ENCODE peak calls at places on chromosomes 13 and 19, in six cellular contexts. One of them, this sample, is unnamed.

GRCh38 chr13:21998279-21998678 is 327.4 kb downstream of the FGF9 start:
- DNase-seq in HL-60: no peak
- DNase-seq in HCT116: no peak
- DNase-seq in CD4-positive, alpha-beta T cell: no peak
- DNase-seq in Peyer's patch: no peak
- DNase-seq in GM23248: no peak
- DNase-seq in this sample: no peak

GRCh38 chr13:50419896-50420295 is 404.7 kb downstream of the KCNRG start:
- DNase-seq in HL-60: no peak
- DNase-seq in HCT116: no peak
- DNase-seq in CD4-positive, alpha-beta T cell: no peak
- DNase-seq in Peyer's patch: no peak
- DNase-seq in GM23248: no peak
- DNase-seq in this sample: peak

GRCh38 chr13:70568571-70568970 is 460.3 kb upstream of the KLHL1 start:
- DNase-seq in HL-60: peak
- DNase-seq in HCT116: peak
- DNase-seq in CD4-positive, alpha-beta T cell: no peak
- DNase-seq in Peyer's patch: no peak
- DNase-seq in GM23248: peak
- DNase-seq in this sample: peak

GRCh38 chr13:25300861-25301346 is 521 bp upstream of the NUP58 start:
- DNase-seq in HL-60: no peak
- DNase-seq in HCT116: no peak
- DNase-seq in CD4-positive, alpha-beta T cell: peak
- DNase-seq in Peyer's patch: peak
- DNase-seq in GM23248: no peak
- DNase-seq in this sample: no peak

GRCh38 chr19:9435279-9436268 is at the start of gene ZNF266:
- DNase-seq in HL-60: peak
- DNase-seq in HCT116: peak
- DNase-seq in CD4-positive, alpha-beta T cell: peak
- DNase-seq in Peyer's patch: peak
- DNase-seq in GM23248: peak
- DNase-seq in this sample: peak

GRCh38 chr13:73168226-73168992 is 109.6 kb downstream of the KLF5 start:
- DNase-seq in HL-60: no peak
- DNase-seq in HCT116: no peak
- DNase-seq in CD4-positive, alpha-beta T cell: no peak
- DNase-seq in Peyer's patch: no peak
- DNase-seq in GM23248: peak
- DNase-seq in this sample: no peak

GRCh38 chr19:47036233-47036651 is 12.2 kb downstream of the TMEM160 start:
- DNase-seq in HL-60: peak
- DNase-seq in HCT116: no peak
- DNase-seq in CD4-positive, alpha-beta T cell: no peak
- DNase-seq in Peyer's patch: peak
- DNase-seq in GM23248: peak
- DNase-seq in this sample: no peak

GRCh38 chr13:92951273-92951820 is 275.3 kb upstream of the GPC6 start:
- DNase-seq in HL-60: no peak
- DNase-seq in HCT116: no peak
- DNase-seq in CD4-positive, alpha-beta T cell: no peak
- DNase-seq in Peyer's patch: no peak
- DNase-seq in GM23248: no peak
- DNase-seq in this sample: peak

GRCh38 chr13:97018029-97018819 is 23.9 kb upstream of the OXGR1 start:
- DNase-seq in HL-60: peak
- DNase-seq in HCT116: peak
- DNase-seq in CD4-positive, alpha-beta T cell: no peak
- DNase-seq in Peyer's patch: peak
- DNase-seq in GM23248: peak
- DNase-seq in this sample: peak

GRCh38 chr19:17855333-17856152 is 4.2 kb upstream of the RPL18A start:
- DNase-seq in HL-60: peak
- DNase-seq in HCT116: peak
- DNase-seq in CD4-positive, alpha-beta T cell: peak
- DNase-seq in Peyer's patch: peak
- DNase-seq in GM23248: peak
- DNase-seq in this sample: peak

GRCh38 chr19:4970558-4971423 is 1.9 kb downstream of the KDM4B start:
- DNase-seq in HL-60: peak
- DNase-seq in HCT116: no peak
- DNase-seq in CD4-positive, alpha-beta T cell: no peak
- DNase-seq in Peyer's patch: no peak
- DNase-seq in GM23248: peak
- DNase-seq in this sample: no peak

GRCh38 chr19:55643003-55643732 is at the start of gene ZNF581:
- DNase-seq in HL-60: peak
- DNase-seq in HCT116: no peak
- DNase-seq in CD4-positive, alpha-beta T cell: peak
- DNase-seq in Peyer's patch: peak
- DNase-seq in GM23248: peak
- DNase-seq in this sample: peak

GRCh38 chr19:51803529-51803928 is 8.6 kb downstream of the FPR3 start:
- DNase-seq in HL-60: no peak
- DNase-seq in HCT116: no peak
- DNase-seq in CD4-positive, alpha-beta T cell: no peak
- DNase-seq in Peyer's patch: no peak
- DNase-seq in GM23248: no peak
- DNase-seq in this sample: no peak

GRCh38 chr19:54162241-54162805 is 2.8 kb upstream of the LENG1 start:
- DNase-seq in HL-60: peak
- DNase-seq in HCT116: peak
- DNase-seq in CD4-positive, alpha-beta T cell: peak
- DNase-seq in Peyer's patch: peak
- DNase-seq in GM23248: peak
- DNase-seq in this sample: peak

GRCh38 chr13:96804186-96804585 is 190.1 kb downstream of the OXGR1 start:
- DNase-seq in HL-60: no peak
- DNase-seq in HCT116: no peak
- DNase-seq in CD4-positive, alpha-beta T cell: no peak
- DNase-seq in Peyer's patch: peak
- DNase-seq in GM23248: no peak
- DNase-seq in this sample: no peak

GRCh38 chr13:30453727-30454126 is 12.0 kb downstream of the HMGB1 start:
- DNase-seq in HL-60: peak
- DNase-seq in HCT116: no peak
- DNase-seq in CD4-positive, alpha-beta T cell: no peak
- DNase-seq in Peyer's patch: no peak
- DNase-seq in GM23248: peak
- DNase-seq in this sample: no peak

GRCh38 chr19:14072535-14073231 is at the start of gene MISP3:
- DNase-seq in HL-60: no peak
- DNase-seq in HCT116: no peak
- DNase-seq in CD4-positive, alpha-beta T cell: no peak
- DNase-seq in Peyer's patch: peak
- DNase-seq in GM23248: peak
- DNase-seq in this sample: peak

DNA sequence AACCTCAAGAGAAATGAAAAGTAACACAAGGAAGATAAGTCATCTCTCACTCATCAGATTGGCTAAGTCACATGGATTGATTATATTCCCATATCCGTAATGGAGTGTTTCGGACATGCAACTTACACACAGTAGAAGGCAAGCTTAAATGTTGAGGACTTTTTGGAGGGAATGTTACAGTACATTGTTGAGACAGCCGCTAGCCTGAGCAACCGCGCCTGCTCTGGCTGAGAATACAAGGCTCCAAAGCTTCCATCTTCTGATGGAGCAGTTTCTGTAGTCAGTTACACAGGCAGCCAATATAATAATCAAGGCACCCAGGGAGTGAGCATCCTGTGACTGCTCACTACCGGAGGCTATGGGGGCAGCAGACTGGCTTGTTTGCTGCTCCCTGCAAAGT is 1.0 kb upstream of the CRYL1 start:
- DNase-seq in HL-60: no peak
- DNase-seq in HCT116: no peak
- DNase-seq in CD4-positive, alpha-beta T cell: no peak
- DNase-seq in Peyer's patch: no peak
- DNase-seq in GM23248: peak
- DNase-seq in this sample: peak
- H3K27ac ChIP-seq in HL-60: peak
- H3K27ac ChIP-seq in HCT116: peak
- H3K27ac ChIP-seq in CD4-positive, alpha-beta T cell: no peak
- H3K27ac ChIP-seq in Peyer's patch: peak
- H3K27ac ChIP-seq in GM23248: peak
- H3K27ac ChIP-seq in this sample: peak

DNA sequence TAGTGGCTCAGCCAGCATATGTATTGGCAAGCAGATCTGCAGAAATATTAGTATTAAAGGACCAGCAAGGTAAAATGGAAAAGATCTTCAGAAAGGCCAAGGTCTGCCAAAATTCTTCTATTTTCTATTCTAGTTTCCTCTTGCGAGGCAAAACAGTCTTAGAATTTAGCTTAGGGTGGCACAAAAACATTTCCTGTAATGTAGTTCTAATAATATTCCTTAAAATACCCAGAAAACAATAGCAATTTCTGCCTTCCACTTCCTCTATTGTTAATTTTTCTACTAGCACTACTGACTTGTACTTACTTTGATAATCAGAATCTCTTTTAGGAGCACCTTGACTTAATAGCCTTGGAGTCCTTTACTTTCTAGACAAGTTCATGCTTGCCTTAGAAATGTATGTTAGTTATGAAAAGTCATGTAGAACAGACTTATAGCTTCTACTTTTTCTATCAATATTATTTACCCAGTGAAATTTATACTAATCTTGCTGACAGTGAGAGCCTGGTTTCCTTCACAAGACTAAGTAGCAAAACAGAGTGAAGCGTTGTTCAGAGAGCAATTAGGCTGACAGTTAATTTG is 23.8 kb upstream of the LPAR6 start:
- DNase-seq in HL-60: no peak
- DNase-seq in HCT116: no peak
- DNase-seq in CD4-positive, alpha-beta T cell: no peak
- DNase-seq in Peyer's patch: no peak
- DNase-seq in GM23248: no peak
- DNase-seq in this sample: no peak
- H3K27ac ChIP-seq in HL-60: no peak
- H3K27ac ChIP-seq in HCT116: no peak
- H3K27ac ChIP-seq in CD4-positive, alpha-beta T cell: no peak
- H3K27ac ChIP-seq in Peyer's patch: no peak
- H3K27ac ChIP-seq in GM23248: no peak
- H3K27ac ChIP-seq in this sample: no peak

DNA sequence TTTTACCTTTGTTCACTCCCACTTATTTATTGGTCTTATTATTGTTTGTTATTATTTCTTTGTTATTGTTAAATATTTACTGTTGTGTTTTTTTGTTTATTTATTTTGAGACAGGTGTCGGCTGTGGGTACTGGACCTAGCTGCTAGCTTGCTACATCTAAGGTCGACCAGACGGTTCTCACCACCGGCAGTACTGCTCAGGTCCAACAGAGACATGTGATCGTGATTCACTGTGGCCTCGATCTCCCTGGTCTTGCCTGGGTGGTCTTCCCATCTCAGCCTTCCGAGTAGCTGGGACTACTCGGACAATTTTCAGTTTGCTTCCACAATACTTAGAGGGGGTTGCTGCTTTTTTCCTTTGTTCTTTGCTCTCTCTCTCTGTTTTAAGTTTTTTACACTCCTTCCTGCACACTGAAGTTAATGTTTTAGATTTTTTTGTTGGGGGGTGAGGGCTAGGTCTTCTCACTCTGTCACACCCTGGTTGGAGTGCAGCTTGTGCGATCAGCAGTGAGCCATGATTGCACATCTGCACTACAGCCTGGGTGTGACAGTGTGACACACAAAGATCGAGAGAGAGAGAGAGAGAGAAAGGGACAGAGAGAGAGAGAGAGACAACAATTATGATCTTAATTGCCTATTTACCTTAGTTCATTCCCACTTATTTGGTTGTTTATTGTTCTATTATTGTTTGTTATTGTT is 1432.4 kb downstream of the UQCRFS1 start:
- DNase-seq in HL-60: peak
- DNase-seq in HCT116: no peak
- DNase-seq in CD4-positive, alpha-beta T cell: no peak
- DNase-seq in Peyer's patch: no peak
- DNase-seq in GM23248: no peak
- DNase-seq in this sample: no peak
- H3K27ac ChIP-seq in HL-60: peak
- H3K27ac ChIP-seq in HCT116: no peak
- H3K27ac ChIP-seq in CD4-positive, alpha-beta T cell: no peak
- H3K27ac ChIP-seq in Peyer's patch: no peak
- H3K27ac ChIP-seq in GM23248: no peak
- H3K27ac ChIP-seq in this sample: no peak

GRCh38 chr13:33289966-33290365 is 4.4 kb upstream of the STARD13 start:
- DNase-seq in HL-60: no peak
- DNase-seq in HCT116: no peak
- DNase-seq in CD4-positive, alpha-beta T cell: no peak
- DNase-seq in Peyer's patch: no peak
- DNase-seq in GM23248: no peak
- DNase-seq in this sample: peak

GRCh38 chr13:33292712-33293111 is 7.2 kb upstream of the STARD13 start:
- DNase-seq in HL-60: no peak
- DNase-seq in HCT116: no peak
- DNase-seq in CD4-positive, alpha-beta T cell: no peak
- DNase-seq in Peyer's patch: no peak
- DNase-seq in GM23248: no peak
- DNase-seq in this sample: no peak

GRCh38 chr13:33286143-33286542 is 588 bp upstream of the STARD13 start:
- DNase-seq in HL-60: no peak
- DNase-seq in HCT116: no peak
- DNase-seq in CD4-positive, alpha-beta T cell: no peak
- DNase-seq in Peyer's patch: no peak
- DNase-seq in GM23248: no peak
- DNase-seq in this sample: no peak

GRCh38 chr13:33287142-33287882 is 1.8 kb upstream of the STARD13 start:
- DNase-seq in HL-60: no peak
- DNase-seq in HCT116: no peak
- DNase-seq in CD4-positive, alpha-beta T cell: no peak
- DNase-seq in Peyer's patch: no peak
- DNase-seq in GM23248: no peak
- DNase-seq in this sample: no peak

DNA sequence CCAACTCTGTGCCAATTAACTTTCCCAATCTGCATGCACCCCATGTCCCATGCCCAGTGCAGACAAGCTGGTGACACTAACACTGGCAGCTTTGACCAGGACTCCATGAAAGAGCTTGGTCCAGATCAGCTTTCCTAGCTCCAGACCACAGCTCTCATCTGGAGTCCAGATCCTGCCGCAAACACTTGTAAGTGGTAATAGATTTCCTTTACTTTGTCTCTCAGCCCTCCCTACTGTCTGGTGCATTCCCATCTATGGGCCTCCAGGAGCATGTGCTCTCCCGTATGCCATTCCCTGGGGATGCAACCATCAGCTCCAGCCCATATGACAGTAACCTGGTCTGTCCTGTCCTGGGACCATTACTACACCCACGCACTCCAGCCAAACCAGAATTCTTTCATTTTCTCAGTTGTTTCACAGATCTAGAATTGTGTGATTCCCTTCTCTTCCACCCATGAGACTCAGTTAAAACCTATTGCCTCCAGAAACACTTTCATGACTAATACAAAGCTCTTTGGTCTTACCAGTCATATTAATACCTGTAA is 4.9 kb upstream of the STARD13 start:
- DNase-seq in HL-60: no peak
- DNase-seq in HCT116: no peak
- DNase-seq in CD4-positive, alpha-beta T cell: no peak
- DNase-seq in Peyer's patch: no peak
- DNase-seq in GM23248: no peak
- DNase-seq in this sample: no peak
- H3K27ac ChIP-seq in HL-60: no peak
- H3K27ac ChIP-seq in HCT116: no peak
- H3K27ac ChIP-seq in CD4-positive, alpha-beta T cell: no peak
- H3K27ac ChIP-seq in Peyer's patch: no peak
- H3K27ac ChIP-seq in GM23248: no peak
- H3K27ac ChIP-seq in this sample: no peak